ENCODE peak calls at places on chromosomes 12 and 14, in nine cellular contexts. P is SW480; F is AG08395; X is endothelial cell; R is NCI-H748 treated with DMSO at 0.1 percent for 48 hours; W is stimulated activated CD4-positive, alpha-beta T cell treated with anti-CD3 and anti-CD28 coated beads, Interleukin-1b, Interleukin-23, amount 100 ng/mL, for 1 hour; B is GM03348; S is EH; M is HS-27A. N is an unnamed sample.
A peak's percentile ranks its signal among the peaks of the same experiment; 100 is the strongest.

GRCh38 chr14:52400846-52401245 is 86.7 kb downstream of the PTGER2 start:
- DNase-seq in P (no peak), F (no peak), X (no peak), R (no peak), W (no peak), B (no peak), S (no peak), M (no peak), N (no peak)

GRCh38 chr14:102693006-102693755 is 84.1 kb upstream of the TRAF3 start:
- DNase-seq in P (peak; percentile 22), F (no peak), X (no peak), R (no peak), W (no peak), B (no peak), S (no peak), M (no peak), N (peak; percentile 29)

GRCh38 chr12:100845095-100845494 is 50.5 kb downstream of the ANO4 start:
- DNase-seq in P (peak; percentile 92), F (no peak), X (no peak), R (no peak), W (no peak), B (no peak), S (no peak), M (no peak), N (no peak)

GRCh38 chr12:55966408-55967281 is at the start of gene CDK2:
- DNase-seq in P (peak; percentile 81), F (peak; percentile 96), X (peak; percentile 92), R (peak; percentile 71), W (peak; percentile 87), B (peak; percentile 97), S (peak; percentile 84), M (no peak), N (peak; percentile 72)

GRCh38 chr14:33567003-33567735 is 383.7 kb downstream of the EGLN3 start:
- DNase-seq in P (peak; percentile 79), F (no peak), X (no peak), R (no peak), W (no peak), B (no peak), S (no peak), M (no peak), N (peak; percentile 13)

GRCh38 chr12:1841606-1842182 is 21.3 kb downstream of the LRTM2 start:
- DNase-seq in P (no peak), F (no peak), X (no peak), R (no peak), W (no peak), B (no peak), S (no peak), M (no peak), N (no peak)

GRCh38 chr14:106586098-106586704 is 1059.8 kb downstream of the TMEM121 start:
- DNase-seq in P (peak; percentile 62), F (no peak), X (no peak), R (peak; percentile 26), W (peak; percentile 45), B (no peak), S (no peak), M (no peak), N (no peak)

GRCh38 chr14:100588671-100589070 is 1.5 kb upstream of the BEGAIN start:
- DNase-seq in P (no peak), F (no peak), X (no peak), R (no peak), W (no peak), B (no peak), S (no peak), M (no peak), N (no peak)

GRCh38 chr12:92330654-92331053 is 185.0 kb upstream of the BTG1 start:
- DNase-seq in P (no peak), F (no peak), X (no peak), R (no peak), W (no peak), B (no peak), S (no peak), M (no peak), N (no peak)

GRCh38 chr12:68113644-68114043 is 45.9 kb downstream of the IFNG start:
- DNase-seq in P (no peak), F (no peak), X (no peak), R (peak; percentile 3), W (peak; percentile 24), B (no peak), S (no peak), M (no peak), N (no peak)

GRCh38 chr14:42806909-42807315 is 1200.2 kb downstream of the LRFN5 start:
- DNase-seq in P (no peak), F (no peak), X (no peak), R (no peak), W (no peak), B (no peak), S (no peak), M (no peak), N (peak; percentile 71)

N was measured in foreskin fibroblast.